ENCODE peak calls at places on chromosome X, in eight cellular contexts. Q is breast epithelium, E is GM12878, B is esophagus squamous epithelium, D is mammary epithelial cell, Y is PC-3, N is upper lobe of right lung, O is SK-N-SH. M is an unnamed sample. For H3K27me3, the result is how much of the 10 kb centered on the place peaks cover.

GRCh38 chrX:108268434-108269080 is 169.7 kb downstream of the COL4A6 start:
- DNase-seq in O (no peak), D (peak), Y (peak), Q (no peak), B (no peak), N (no peak), E (no peak), M (no peak)

GRCh38 chrX:568341-568740 is 62.2 kb upstream of the SHOX start:
- DNase-seq in Q (no peak), E (no peak), B (no peak), Y (no peak), N (no peak), O (no peak), D (no peak), M (no peak)

GRCh38 chrX:133305348-133305747 is 87.2 kb upstream of the TFDP3 start:
- DNase-seq in O (no peak), Y (no peak), N (no peak), Q (no peak), B (no peak), E (no peak), D (no peak), M (no peak)

GRCh38 chrX:152632445-152633097 is 5.1 kb upstream of the GABRQ start:
- DNase-seq in D (peak), E (no peak), O (peak), N (no peak), Y (peak), B (no peak), Q (no peak), M (peak)

GRCh38 chrX:122572461-122572860 is 611.6 kb upstream of the GRIA3 start:
- DNase-seq in O (no peak), N (no peak), B (no peak), E (no peak), Q (no peak), D (peak), Y (peak), M (no peak)

GRCh38 chrX:102746134-102746584 is 25.6 kb downstream of the GPRASP3 start:
- DNase-seq in N (peak), O (peak), Y (no peak), E (no peak), Q (no peak), D (no peak), B (no peak), M (no peak)

GRCh38 chrX:39125834-39126233 is 324.6 kb downstream of the MID1IP1 start:
- DNase-seq in B (no peak), E (no peak), N (no peak), Q (no peak), O (no peak), Y (no peak), D (no peak), M (no peak)

GRCh38 chrX:10173331-10173900 is 16.6 kb downstream of the CLCN4 start:
- DNase-seq in O (no peak), D (peak), Y (no peak), E (no peak), Q (peak), N (no peak), B (no peak), M (no peak)

GRCh38 chrX:15973299-15973698 is 118.7 kb upstream of the AP1S2 start:
- DNase-seq in N (no peak), E (peak), Q (no peak), D (peak), Y (peak), O (peak), B (no peak), M (peak)

GRCh38 chrX:1086444-1087409 is 125.7 kb downstream of the CRLF2 start:
- DNase-seq in Y (peak), D (peak), B (no peak), E (no peak), Q (no peak), O (no peak), N (no peak), M (no peak)

GRCh38 chrX:104618106-104618895 is 52.3 kb downstream of the IL1RAPL2 start:
- DNase-seq in Y (peak), O (no peak), Q (no peak), D (peak), B (no peak), E (no peak), N (no peak), M (no peak)

GRCh38 chrX:39645059-39645895 is 452.5 kb downstream of the BCOR start:
- DNase-seq in O (no peak), D (peak), N (no peak), Y (peak), Q (no peak), B (no peak), E (no peak), M (no peak)

GRCh38 chrX:151019837-151020236 is 36.7 kb downstream of the HMGB3 start:
- DNase-seq in Y (peak), Q (no peak), E (no peak), O (no peak), B (no peak), N (no peak), D (peak), M (no peak)

GRCh38 chrX:9848718-9849481 is 62.7 kb downstream of the SHROOM2 start:
- DNase-seq in Y (no peak), D (no peak), Q (no peak), O (no peak), B (no peak), N (no peak), E (no peak), M (no peak)

GRCh38 chrX:133045986-133046385 is 50.9 kb downstream of the USP26 start:
- DNase-seq in Q (no peak), D (peak), Y (peak), N (no peak), B (no peak), O (no peak), E (no peak), M (no peak)

GRCh38 chrX:19212037-19212436 is 89.8 kb upstream of the ADGRG2 start:
- DNase-seq in N (no peak), D (no peak), B (no peak), Y (no peak), Q (no peak), E (no peak), O (no peak), M (no peak)

GRCh38 chrX:151604931-151605330 is 41.5 kb downstream of the PASD1 start:
- DNase-seq in Y (no peak), N (no peak), Q (no peak), D (no peak), O (no peak), B (no peak), E (no peak), M (no peak)

GRCh38 chrX:129655547-129656248 is 942 bp upstream of the APLN start:
- DNase-seq in N (no peak), E (no peak), Y (peak), D (peak), Q (no peak), O (no peak), B (no peak), M (no peak)

GRCh38 chrX:49878128-49878833 is 1.0 kb upstream of the USP27X start:
- DNase-seq in Q (no peak), B (no peak), E (no peak), N (no peak), D (no peak), Y (no peak), O (peak), M (no peak)

GRCh38 chrX:68918202-68918601 is 89.4 kb downstream of the EFNB1 start:
- DNase-seq in O (no peak), N (no peak), Q (no peak), Y (peak), E (no peak), B (no peak), D (no peak), M (no peak)

GRCh38 chrX:16239211-16239610 is 71.9 kb downstream of the MAGEB17 start:
- DNase-seq in Y (peak), E (peak), Q (no peak), B (no peak), O (no peak), D (peak), N (no peak), M (no peak)

GRCh38 chrX:110108381-110108796 is 105.5 kb downstream of the TMEM164 start:
- DNase-seq in O (no peak), Y (no peak), D (no peak), E (no peak), B (no peak), N (no peak), Q (no peak), M (no peak)

GRCh38 chrX:78619829-78620228 is 39.3 kb downstream of the RTL3 start:
- DNase-seq in N (no peak), Q (no peak), D (no peak), O (no peak), E (no peak), B (no peak), Y (no peak), M (no peak)

GRCh38 chrX:47351706-47352105 is 18.7 kb upstream of the ZNF157 start:
- DNase-seq in Q (no peak), E (no peak), O (no peak), B (no peak), D (peak), Y (peak), N (no peak), M (no peak)

GRCh38 chrX:152936306-152936705 is 38.4 kb downstream of the ZNF185 start:
- DNase-seq in Q (no peak), N (no peak), O (no peak), B (no peak), Y (no peak), E (no peak), D (no peak), M (no peak)

GRCh38 chrX:68794486-68794885 is 34.3 kb upstream of the EFNB1 start:
- DNase-seq in O (no peak), Y (no peak), E (no peak), D (no peak), B (no peak), Q (no peak), N (no peak), M (no peak)

GRCh38 chrX:42975906-42976305 is 197.9 kb upstream of the PPP1R2C start:
- DNase-seq in Y (no peak), Q (no peak), O (no peak), N (no peak), B (no peak), D (no peak), E (no peak), M (no peak)

GRCh38 chrX:77771601-77772000 is 14.4 kb downstream of the ATRX start:
- DNase-seq in B (no peak), O (no peak), N (no peak), Q (no peak), D (no peak), Y (no peak), E (no peak), M (no peak)

GRCh38 chrX:96843566-96843965 is 40.1 kb upstream of the RPA4 start:
- DNase-seq in N (no peak), D (no peak), O (no peak), Q (no peak), B (no peak), E (no peak), Y (no peak), M (no peak)

GRCh38 chrX:86133761-86134160 is 14.5 kb upstream of the DACH2 start:
- DNase-seq in E (no peak), N (no peak), D (no peak), Y (no peak), O (peak), Q (no peak), B (no peak), M (no peak)

GRCh38 chrX:38694394-38694793 is 106.9 kb upstream of the MID1IP1 start:
- DNase-seq in Y (peak), Q (no peak), B (no peak), O (no peak), E (no peak), N (no peak), D (peak), M (no peak)

GRCh38 chrX:118526149-118526548 is 30.5 kb downstream of the DOCK11 start:
- DNase-seq in N (no peak), E (no peak), Y (no peak), D (no peak), O (no peak), Q (no peak), B (no peak), M (no peak)

GRCh38 chrX:112935029-112935428 is 94.4 kb upstream of the AMOT start:
- DNase-seq in O (no peak), Q (no peak), D (no peak), Y (no peak), E (no peak), N (no peak), B (no peak), M (no peak)

GRCh38 chrX:69232945-69233344 is 67.7 kb upstream of the PJA1 start:
- DNase-seq in B (no peak), O (no peak), N (no peak), Q (no peak), E (no peak), Y (no peak), D (no peak), M (no peak)

GRCh38 chrX:292900-293897 is 12.0 kb downstream of the PLCXD1 start:
- DNase-seq in N (peak), B (no peak), O (no peak), E (no peak), Y (no peak), D (no peak), Q (peak), M (no peak)

GRCh38 chrX:86047174-86047991 is at the start of gene CHM:
- DNase-seq in E (peak), D (peak), O (peak), Q (no peak), Y (peak), N (peak), B (no peak), M (peak)

GRCh38 chrX:63350551-63350950 is 581 bp downstream of the SPIN4 start:
- DNase-seq in O (peak), B (no peak), D (peak), Q (no peak), E (peak), N (peak), Y (peak), M (no peak)

GRCh38 chrX:106948641-106949040 is 28.4 kb downstream of the CLDN2 start:
- DNase-seq in N (no peak), B (no peak), Q (no peak), Y (peak), O (no peak), D (no peak), E (no peak), M (no peak)

GRCh38 chrX:121863976-121864375 is 816.6 kb downstream of the GLUD2 start:
- DNase-seq in D (no peak), E (no peak), N (no peak), O (no peak), Q (no peak), B (no peak), Y (no peak), M (no peak)

GRCh38 chrX:143854006-143854405 is 29.9 kb upstream of the UBE2NL start:
- DNase-seq in B (no peak), N (no peak), Q (no peak), E (no peak), Y (peak), D (peak), O (no peak), M (no peak)

GRCh38 chrX:153969904-153970397 is 1.7 kb downstream of the HCFC1 start:
- DNase-seq in B (no peak), D (peak), Q (no peak), Y (peak), E (no peak), N (no peak), O (peak), M (no peak)
- H3K27ac ChIP-seq in B (peak), D (no peak), Q (peak), Y (no peak), E (peak), N (peak), O (peak), M (peak)

DNA sequence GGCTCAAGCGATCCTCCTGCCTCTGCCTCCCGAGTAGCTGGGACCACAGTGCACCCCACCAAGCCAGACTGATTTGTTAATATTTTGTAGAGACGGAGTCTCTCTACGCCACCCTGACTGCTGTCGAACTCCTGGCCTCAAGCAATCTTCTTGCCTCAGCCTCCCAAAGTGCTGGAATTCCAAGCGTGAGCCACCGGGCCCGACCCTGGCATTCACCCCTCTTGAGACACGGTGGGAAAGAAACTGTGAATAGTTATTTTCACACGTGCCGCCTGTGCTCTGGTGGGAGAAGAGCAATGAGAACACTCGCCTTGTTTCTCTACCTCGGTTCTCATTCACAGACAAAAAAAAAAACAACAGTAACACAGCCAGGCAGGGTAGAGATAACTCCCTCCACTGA is 103.5 kb downstream of the DHRSX start:
- DNase-seq in N (no peak), Y (no peak), B (no peak), O (no peak), Q (no peak), E (no peak), D (no peak), M (no peak)
- TF ChIP-seq CTCF in N (no peak), Y (no peak), B (no peak), O (no peak), Q (no peak), E (no peak), D (no peak), M (no peak)

DNA sequence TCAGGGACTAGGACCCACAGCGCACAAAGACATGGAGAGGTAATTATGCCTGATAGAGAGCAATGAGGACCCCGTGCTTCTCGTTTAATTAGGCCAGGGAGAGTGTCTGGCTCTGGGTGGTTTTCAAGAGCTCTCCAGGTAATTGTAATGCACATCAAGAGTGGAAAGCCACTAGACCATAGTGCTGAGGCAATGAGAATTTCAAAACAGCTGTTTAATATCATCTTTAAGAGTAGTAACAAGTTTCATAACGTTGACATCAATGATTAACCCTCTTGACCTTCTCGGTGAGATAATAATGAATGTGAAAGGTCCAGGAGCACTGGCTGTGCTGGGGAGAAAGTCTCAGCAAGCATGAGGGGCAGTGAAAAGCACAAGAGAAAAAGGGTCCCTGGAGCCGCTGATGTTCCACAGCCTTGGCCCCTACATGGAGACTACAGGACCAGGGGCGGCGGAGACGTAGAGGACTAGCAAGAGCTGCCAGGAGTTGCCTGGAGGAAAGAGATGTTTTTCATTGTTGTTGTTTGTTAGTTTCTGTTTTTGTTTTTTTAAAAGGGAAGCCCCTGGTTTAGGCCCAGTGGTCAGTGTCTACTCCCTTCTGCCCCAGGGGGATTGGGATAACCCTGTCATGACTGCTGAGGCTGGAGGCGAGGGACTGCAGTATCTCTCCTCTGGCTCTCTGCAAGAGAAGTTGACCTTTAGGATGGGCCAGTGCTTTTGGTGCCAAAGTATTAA is 14.8 kb upstream of the CXCR3 start:
- DNase-seq in Y (no peak), O (no peak), Q (no peak), N (no peak), D (no peak), B (no peak), E (no peak), M (no peak)
- H3K27me3 ChIP-seq in Y (under half), O (under half), Q (under half), N (under half), D (under half), B (under half), E (under half), M (under half)

GRCh38 chrX:74422029-74422352 is 698 bp downstream of the SLC16A2 start:
- DNase-seq in Y (no peak), O (peak), Q (no peak), N (no peak), B (no peak), D (no peak), E (no peak), M (no peak)
- H3K27ac ChIP-seq in Y (no peak), O (no peak), Q (peak), N (no peak), B (peak), D (no peak), E (no peak), M (no peak)

GRCh38 chrX:4268676-4269075 is 555.2 kb upstream of the PRKX start:
- DNase-seq in Q (no peak), B (no peak), O (no peak), D (no peak), Y (peak), E (no peak), N (no peak), M (no peak)
- TF ChIP-seq CTCF in Q (no peak), B (no peak), O (no peak), D (peak), Y (peak), E (no peak), N (no peak), M (no peak)

GRCh38 chrX:141989802-141990201 is 86.1 kb downstream of the MAGEC1 start:
- DNase-seq in Y (peak), E (no peak), Q (no peak), O (no peak), N (no peak), B (no peak), D (no peak), M (no peak)
- H3K27me3 ChIP-seq in Y (under half), E (under half), Q (under half), O (under half), N (under half), B (under half), D (under half), M (under half)

GRCh38 chrX:13733506-13733905 is 914 bp downstream of the TRAPPC2 start:
- DNase-seq in E (no peak), O (no peak), N (no peak), Y (no peak), Q (no peak), D (no peak), B (no peak), M (no peak)
- H3K27ac ChIP-seq in E (peak), O (peak), N (peak), Y (no peak), Q (peak), D (peak), B (peak), M (no peak)

GRCh38 chrX:136269921-136270320 is 18.7 kb upstream of the MAP7D3 start:
- DNase-seq in E (no peak), Y (no peak), Q (no peak), D (no peak), B (no peak), O (no peak), N (no peak), M (no peak)

GRCh38 chrX:136273986-136274385 is 22.8 kb upstream of the MAP7D3 start:
- DNase-seq in O (no peak), D (no peak), E (no peak), Y (no peak), N (no peak), B (no peak), Q (no peak), M (no peak)

GRCh38 chrX:136271300-136271699 is 20.1 kb upstream of the MAP7D3 start:
- DNase-seq in Y (no peak), Q (no peak), B (no peak), D (no peak), E (no peak), N (no peak), O (no peak), M (no peak)

GRCh38 chrX:136275553-136275952 is 24.4 kb upstream of the MAP7D3 start:
- DNase-seq in Q (no peak), O (no peak), N (no peak), B (no peak), Y (no peak), D (no peak), E (no peak), M (no peak)

GRCh38 chrX:136272325-136272724 is 21.1 kb upstream of the MAP7D3 start:
- DNase-seq in D (no peak), E (no peak), Y (no peak), O (no peak), N (no peak), B (no peak), Q (no peak), M (no peak)
- TF ChIP-seq CTCF in D (no peak), E (no peak), Y (peak), O (peak), N (no peak), B (no peak), Q (no peak), M (no peak)

GRCh38 chrX:55522577-55523254 is 33.1 kb upstream of the USP51 start:
- DNase-seq in B (no peak), O (no peak), N (no peak), D (no peak), Q (no peak), Y (no peak), E (no peak), M (no peak)

GRCh38 chrX:55524487-55524886 is 34.8 kb upstream of the USP51 start:
- DNase-seq in Y (peak), E (no peak), Q (no peak), B (no peak), O (no peak), N (no peak), D (no peak), M (no peak)

DNA sequence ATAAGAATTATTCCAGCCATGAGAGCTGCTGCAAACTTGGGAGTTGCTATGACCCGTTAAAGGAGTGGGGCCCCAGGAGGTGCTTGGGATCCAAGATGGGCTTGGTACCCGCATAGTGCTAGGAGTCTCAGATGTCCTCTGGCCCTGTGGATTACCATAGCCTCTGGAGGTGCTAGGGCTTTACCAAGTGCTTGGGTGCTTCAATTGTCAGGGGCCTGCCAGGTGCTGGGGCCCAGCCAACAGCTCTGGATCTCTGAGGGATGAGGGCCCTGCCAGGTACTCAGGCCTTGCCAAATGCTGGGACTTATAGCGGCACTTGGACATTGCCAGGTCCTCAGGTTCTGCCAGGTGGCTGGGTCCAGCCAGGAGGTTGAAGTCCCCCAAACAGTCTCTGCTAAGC is 32.0 kb upstream of the USP51 start:
- DNase-seq in D (no peak), N (no peak), O (no peak), Q (no peak), E (no peak), Y (no peak), B (no peak), M (no peak)
- H3K27me3 ChIP-seq in D (under half), N (under half), O (under half), Q (under half), E (under half), Y (under half), B (under half), M (under half)

M was measured in CD4-positive, alpha-beta T cell.